ENCODE peak calls at places on chromosomes 2 and 18, in ten cellular contexts. X is effector memory CD4-positive, alpha-beta T cell; F is mammary epithelial cell; B is PC-9; K is fibroblast of lung; I is adipocyte; L is right lobe of liver; R is CD8-positive, alpha-beta memory T cell; A is SJSA1; E is upper lobe of right lung. T is an unnamed sample.

GRCh38 chr18:7158201-7158600 is 40.6 kb upstream of the LAMA1 start:
- DNase-seq in X (no peak), I (peak; percentile 76), R (no peak), A (peak; percentile 74), F (no peak), K (peak; percentile 34), B (no peak), E (no peak), L (no peak), T (peak; percentile 92)

GRCh38 chr2:111900859-111901258 is 2.5 kb downstream of the MERTK start:
- DNase-seq in X (no peak), L (no peak), R (no peak), E (no peak), I (peak; percentile 56), A (no peak), B (no peak), K (peak; percentile 70), F (peak; percentile 28), T (peak; percentile 36)

GRCh38 chr2:3289526-3289925 is 88.1 kb downstream of the EIPR1 start:
- DNase-seq in F (no peak), X (no peak), E (no peak), K (no peak), L (no peak), I (no peak), B (no peak), R (no peak), A (no peak), T (no peak)

GRCh38 chr2:8966123-8966908 is 37.2 kb downstream of the MBOAT2 start:
- DNase-seq in L (no peak), X (no peak), E (no peak), A (no peak), F (peak; percentile 50), R (no peak), I (no peak), K (no peak), B (no peak), T (peak; percentile 27)

GRCh38 chr2:85854166-85854509 is 34.7 kb downstream of the ST3GAL5 start:
- DNase-seq in X (no peak), E (no peak), K (no peak), A (peak; percentile 30), I (no peak), R (no peak), F (no peak), B (no peak), L (no peak), T (no peak)

GRCh38 chr18:11113046-11113548 is 36.3 kb downstream of the PIEZO2 start:
- DNase-seq in K (no peak), A (no peak), B (no peak), F (no peak), L (no peak), E (no peak), I (no peak), R (no peak), X (no peak), T (no peak)

GRCh38 chr2:206614825-206615224 is 27.5 kb upstream of the FAM237A start:
- DNase-seq in R (no peak), B (no peak), E (no peak), X (no peak), A (peak; percentile 66), F (no peak), K (peak; percentile 6), L (no peak), I (no peak), T (peak; percentile 71)

GRCh38 chr2:110120171-110121051 is 4.8 kb upstream of the MALL start:
- DNase-seq in L (no peak), E (peak; percentile 74), B (no peak), F (no peak), R (no peak), K (no peak), A (no peak), X (no peak), I (no peak), T (no peak)

GRCh38 chr2:199704358-199705238 is 146.4 kb downstream of the FTCDNL1 start:
- DNase-seq in F (peak; percentile 31), L (peak; percentile 59), I (peak; percentile 58), X (no peak), B (no peak), E (no peak), K (peak; percentile 58), R (no peak), A (no peak), T (peak; percentile 17)

GRCh38 chr2:127597984-127598380 is 48.0 kb upstream of the GPR17 start:
- DNase-seq in L (no peak), I (no peak), X (no peak), B (no peak), F (peak; percentile 31), E (no peak), K (peak; percentile 2), R (no peak), A (peak; percentile 47), T (peak; percentile 64)

GRCh38 chr2:152729844-152730243 is 11.4 kb downstream of the ARL6IP6 start:
- DNase-seq in E (no peak), L (no peak), K (no peak), B (no peak), A (no peak), X (no peak), R (no peak), F (no peak), I (no peak), T (no peak)

GRCh38 chr2:1613731-1614354 is 130.5 kb downstream of the PXDN start:
- DNase-seq in R (no peak), B (no peak), A (no peak), L (no peak), E (peak; percentile 27), I (peak; percentile 47), F (peak; percentile 49), K (no peak), X (no peak), T (peak; percentile 78)

GRCh38 chr2:81007104-81007503 is 702.6 kb upstream of the LRRTM1 start:
- DNase-seq in F (no peak), E (no peak), A (no peak), B (no peak), X (no peak), K (no peak), R (no peak), I (no peak), L (no peak), T (no peak)

DNA sequence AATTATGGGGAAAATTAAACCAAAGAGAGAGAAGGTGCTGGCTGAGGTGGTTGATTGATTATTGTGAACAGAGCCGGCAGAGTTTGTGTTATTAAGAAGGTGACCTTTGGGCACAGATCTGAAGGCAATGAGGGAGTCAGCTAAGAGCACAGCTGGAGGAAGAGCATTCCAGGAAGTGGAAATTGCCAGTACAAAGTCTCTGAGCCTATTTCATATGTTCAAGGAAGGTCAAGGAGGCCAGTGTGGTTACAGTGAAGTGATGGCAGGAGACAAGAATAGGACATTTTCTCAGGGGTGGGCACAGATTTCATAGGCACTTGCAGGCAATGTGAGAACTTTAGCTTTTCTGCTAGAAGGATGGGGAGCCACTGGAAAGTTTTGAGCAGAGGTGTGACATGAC is 50.2 kb downstream of the ARHGAP25 start:
- DNase-seq in X (no peak), I (no peak), E (no peak), A (no peak), F (no peak), B (no peak), R (no peak), K (peak; percentile 33), L (no peak), T (no peak)
- H3K36me3 ChIP-seq in X (peaks cover 87% of the 10 kb centered on the region), I (no peaks in the 10 kb centered on the region), E (peaks cover 55% of the 10 kb centered on the region), A (no peaks in the 10 kb centered on the region), F (no peaks in the 10 kb centered on the region), B (no peaks in the 10 kb centered on the region), R (peaks cover 66% of the 10 kb centered on the region), K (no peaks in the 10 kb centered on the region), L (no peaks in the 10 kb centered on the region), T (no peaks in the 10 kb centered on the region)

GRCh38 chr2:233185963-233186362 is 65.5 kb upstream of the ATG16L1 start:
- DNase-seq in K (no peak), A (no peak), I (no peak), X (no peak), E (no peak), B (no peak), L (no peak), F (no peak), R (no peak), T (no peak)
- H3K36me3 ChIP-seq in K (no peaks in the 10 kb centered on the region), A (no peaks in the 10 kb centered on the region), I (no peaks in the 10 kb centered on the region), X (peaks cover 95% of the 10 kb centered on the region), E (peaks cover 38% of the 10 kb centered on the region), B (no peaks in the 10 kb centered on the region), L (no peaks in the 10 kb centered on the region), F (peaks cover 47% of the 10 kb centered on the region), R (peaks cover 71% of the 10 kb centered on the region), T (no peaks in the 10 kb centered on the region)

GRCh38 chr2:96369186-96369585 is 33.6 kb downstream of the NCAPH start:
- DNase-seq in B (no peak), A (no peak), K (no peak), X (no peak), I (no peak), R (no peak), L (no peak), E (no peak), F (no peak), T (no peak)
- H3K36me3 ChIP-seq in B (peaks cover 32% of the 10 kb centered on the region), A (peaks cover 87% of the 10 kb centered on the region), K (peaks cover 12% of the 10 kb centered on the region), X (no peaks in the 10 kb centered on the region), I (no peaks in the 10 kb centered on the region), R (no peaks in the 10 kb centered on the region), L (no peaks in the 10 kb centered on the region), E (no peaks in the 10 kb centered on the region), F (peaks cover 28% of the 10 kb centered on the region), T (no peaks in the 10 kb centered on the region)

DNA sequence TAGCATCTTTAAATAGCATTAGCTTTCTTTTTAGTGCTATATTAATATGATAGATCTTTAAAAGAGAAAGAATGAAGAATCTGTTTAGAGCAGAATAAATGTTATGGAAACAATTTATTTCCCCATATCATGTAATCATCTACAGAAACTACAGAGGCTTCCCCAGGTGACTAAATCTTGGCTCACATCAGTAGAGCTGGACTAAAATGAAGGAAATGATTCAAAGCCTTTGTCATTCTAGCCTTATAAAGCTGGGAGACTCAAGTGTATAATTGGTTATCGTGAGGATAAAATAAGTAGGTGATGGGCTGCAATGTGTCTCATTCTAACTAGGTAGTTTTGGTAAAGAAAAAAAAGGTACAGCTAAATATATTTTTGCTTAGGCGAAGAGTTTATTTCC is 83.2 kb upstream of the UNC80 start:
- DNase-seq in R (no peak), E (no peak), K (no peak), X (no peak), B (no peak), L (no peak), A (no peak), F (peak; percentile 61), I (no peak), T (no peak)
- H3K36me3 ChIP-seq in R (no peaks in the 10 kb centered on the region), E (no peaks in the 10 kb centered on the region), K (no peaks in the 10 kb centered on the region), X (no peaks in the 10 kb centered on the region), B (no peaks in the 10 kb centered on the region), L (no peaks in the 10 kb centered on the region), A (no peaks in the 10 kb centered on the region), F (no peaks in the 10 kb centered on the region), I (no peaks in the 10 kb centered on the region), T (no peaks in the 10 kb centered on the region)